ENCODE peak calls at places on chromosomes 6 and 20, in six cellular contexts. X is ovary, Q is transverse colon, C is A549, P is endothelial cell of umbilical vein, L is IMR-90. R is an unnamed sample.

GRCh38 chr6:125791151-125791819 is 525 bp downstream of the NCOA7 start:
- DNase-seq in P (peak; percentile 86), X (peak; percentile 46), C (peak; percentile 71), L (peak; percentile 52), Q (peak; percentile 46), R (no peak)

GRCh38 chr20:31920275-31920855 is 31.5 kb downstream of the PDRG1 start:
- DNase-seq in Q (no peak), L (no peak), C (no peak), P (no peak), X (no peak), R (no peak)

GRCh38 chr6:4920914-4921410 is 82.9 kb downstream of the RPP40 start:
- DNase-seq in C (no peak), P (no peak), X (no peak), L (peak; percentile 52), Q (no peak), R (no peak)

GRCh38 chr6:46501136-46502089 is 10.2 kb upstream of the RCAN2 start:
- DNase-seq in Q (no peak), L (no peak), C (no peak), P (no peak), X (no peak), R (no peak)

GRCh38 chr6:37048851-37049734 is 43.6 kb downstream of the FGD2 start:
- DNase-seq in C (no peak), Q (peak; percentile 69), L (peak; percentile 95), X (peak; percentile 69), P (peak; percentile 39), R (peak; percentile 66)

GRCh38 chr6:829646-830045 is 136.7 kb upstream of the EXOC2 start:
- DNase-seq in Q (no peak), X (no peak), L (no peak), P (no peak), C (no peak), R (no peak)

GRCh38 chr6:167643223-167643622 is 183.5 kb upstream of the AFDN start:
- DNase-seq in X (no peak), C (no peak), Q (no peak), L (no peak), P (no peak), R (no peak)

GRCh38 chr6:82015043-82015442 is 232.5 kb downstream of the IBTK start:
- DNase-seq in X (no peak), C (no peak), Q (no peak), P (peak; percentile 40), L (no peak), R (no peak)

GRCh38 chr20:16944753-16945152 is 196.6 kb downstream of the OTOR start:
- DNase-seq in X (no peak), C (no peak), L (no peak), P (no peak), Q (no peak), R (no peak)

GRCh38 chr6:144417686-144418085 is 132.6 kb downstream of the UTRN start:
- DNase-seq in X (no peak), L (peak; percentile 47), C (no peak), Q (no peak), P (peak; percentile 49), R (no peak)

GRCh38 chr6:11367638-11368199 is 135.3 kb upstream of the NEDD9 start:
- DNase-seq in P (no peak), X (no peak), C (peak; percentile 75), Q (no peak), L (no peak), R (no peak)

GRCh38 chr6:11368264-11368663 is 135.8 kb upstream of the NEDD9 start:
- DNase-seq in C (no peak), X (no peak), Q (no peak), L (no peak), P (peak; percentile 14), R (no peak)

GRCh38 chr6:11373208-11373607 is 140.7 kb upstream of the NEDD9 start:
- DNase-seq in X (no peak), L (no peak), C (no peak), Q (no peak), P (no peak), R (no peak)

GRCh38 chr6:11368760-11369159 is 136.3 kb upstream of the NEDD9 start:
- DNase-seq in Q (no peak), C (no peak), X (no peak), P (no peak), L (no peak), R (no peak)

GRCh38 chr6:11370191-11371018 is 137.9 kb upstream of the NEDD9 start:
- DNase-seq in Q (no peak), X (no peak), P (peak; percentile 92), C (no peak), L (no peak), R (no peak)
- TF ChIP-seq POLR2A in Q (no peak), X (no peak), P (no peak), C (no peak), L (no peak), R (peak; percentile 30)

GRCh38 chr6:11848852-11849731 is 70.5 kb upstream of the ADTRP start:
- DNase-seq in P (peak; percentile 83), Q (no peak), C (no peak), X (no peak), L (peak; percentile 42), R (no peak)

GRCh38 chr6:11852061-11852619 is 73.5 kb upstream of the ADTRP start:
- DNase-seq in L (no peak), C (no peak), P (no peak), Q (no peak), X (no peak), R (no peak)

GRCh38 chr6:11848252-11848651 is 69.6 kb upstream of the ADTRP start:
- DNase-seq in P (no peak), L (peak; percentile 35), C (no peak), Q (no peak), X (no peak), R (no peak)

GRCh38 chr6:11853678-11854417 is 75.2 kb upstream of the ADTRP start:
- DNase-seq in Q (no peak), X (no peak), P (no peak), L (peak; percentile 42), C (no peak), R (no peak)

GRCh38 chr6:11851405-11851804 is 72.8 kb upstream of the ADTRP start:
- DNase-seq in L (peak; percentile 82), P (no peak), Q (no peak), X (no peak), C (peak; percentile 38), R (no peak)
- TF ChIP-seq POLR2A in L (no peak), P (no peak), Q (no peak), X (no peak), C (no peak), R (no peak)

GRCh38 chr6:158807515-158808441 is 11.4 kb downstream of the EZR start:
- DNase-seq in L (no peak), Q (no peak), X (no peak), P (no peak), C (no peak), R (no peak)

GRCh38 chr6:158808918-158809678 is 10.1 kb downstream of the EZR start:
- DNase-seq in C (no peak), Q (no peak), L (no peak), X (no peak), P (no peak), R (no peak)

GRCh38 chr6:158803733-158804143 is 15.4 kb downstream of the EZR start:
- DNase-seq in P (peak; percentile 67), L (no peak), X (no peak), C (no peak), Q (no peak), R (no peak)

GRCh38 chr6:158808442-158808833 is 10.7 kb downstream of the EZR start:
- DNase-seq in P (no peak), C (no peak), Q (no peak), L (no peak), X (no peak), R (no peak)

DNA sequence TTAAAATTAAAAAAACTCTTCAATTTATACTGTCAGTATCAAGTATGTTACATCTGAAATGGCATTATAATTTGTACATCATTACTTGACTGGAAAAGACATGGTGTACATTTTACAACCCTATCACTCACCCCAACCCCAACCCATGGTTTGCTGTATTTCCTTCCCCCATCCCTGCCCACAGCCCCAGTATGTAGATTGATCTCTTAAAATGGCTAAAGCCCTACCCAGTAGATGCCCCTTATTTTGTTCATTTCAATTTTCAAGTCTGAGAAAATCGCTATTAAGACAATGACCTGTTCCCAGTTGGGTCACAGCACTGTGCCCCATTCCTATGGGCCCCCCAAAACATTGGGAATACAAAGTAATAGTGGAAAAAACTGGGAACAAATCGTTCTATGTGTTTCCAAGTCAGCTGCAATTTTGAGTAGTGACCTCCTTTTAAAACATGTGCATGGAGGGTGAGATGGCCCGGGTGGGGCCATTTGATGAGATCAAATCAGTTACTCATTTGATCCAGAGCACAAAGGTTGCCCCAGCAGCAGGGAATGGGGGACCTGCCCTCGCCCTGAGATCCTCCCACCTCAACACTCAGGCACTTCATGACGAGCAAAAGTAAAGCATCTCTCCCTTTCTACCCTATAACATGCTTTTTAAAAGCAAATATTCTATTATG is 13.3 kb downstream of the EZR start:
- DNase-seq in P (no peak), L (no peak), C (no peak), Q (peak; percentile 63), X (no peak), R (no peak)
- TF ChIP-seq POLR2A in P (no peak), L (no peak), C (no peak), Q (no peak), X (no peak), R (no peak)

GRCh38 chr6:26232950-26233607 is 131.9 kb upstream of the BTN3A2 start:
- DNase-seq in Q (no peak), P (peak; percentile 26), L (peak; percentile 79), X (no peak), C (peak; percentile 75), R (no peak)

GRCh38 chr6:26234421-26235239 is 130.4 kb upstream of the BTN3A2 start:
- DNase-seq in P (peak; percentile 89), L (peak; percentile 84), C (peak; percentile 89), Q (peak; percentile 82), X (no peak), R (peak; percentile 48)

GRCh38 chr6:26232306-26232949 is 132.6 kb upstream of the BTN3A2 start:
- DNase-seq in L (no peak), P (no peak), C (no peak), Q (no peak), X (no peak), R (no peak)

GRCh38 chr6:26235240-26235730 is 129.7 kb upstream of the BTN3A2 start:
- DNase-seq in L (no peak), Q (no peak), C (peak; percentile 37), X (no peak), P (no peak), R (no peak)

GRCh38 chr6:26233608-26234420 is 131.2 kb upstream of the BTN3A2 start:
- DNase-seq in Q (peak; percentile 75), X (no peak), L (peak; percentile 63), P (peak; percentile 71), C (peak; percentile 74), R (peak; percentile 50)
- TF ChIP-seq POLR2A in Q (no peak), X (no peak), L (peak; percentile 68), P (peak; percentile 95), C (peak; percentile 58), R (no peak)